ENCODE peak calls at places on chromosomes 6 and 20, in ten cellular contexts. K is stimulated activated CD8-positive, alpha-beta memory T cell treated with anti-CD3 and anti-CD28 coated beads, Interleukin-4, amount 100 ng/mL, for 1 hour; B is AG08395; N is dermis blood vessel endothelial cell; F is NCI-H2029 treated with DMSO at 0.1 percent for 48 hours; W is CD4-positive, alpha-beta T cell; M is cardiac fibroblast; P is naive thymus-derived CD8-positive, alpha-beta T cell; Z is PC-3; G is RWPE2. I is an unnamed sample.

GRCh38 chr6:111918825-111919224 is 45.6 kb upstream of the FYN start:
- DNase-seq in K (no peak), B (peak; percentile 90), N (no peak), F (no peak), W (no peak), M (peak; percentile 50), P (no peak), Z (no peak), G (no peak), I (no peak)

GRCh38 chr20:13302647-13303425 is 81.8 kb downstream of the ISM1 start:
- DNase-seq in K (no peak), B (peak; percentile 52), N (peak; percentile 58), F (peak; percentile 32), W (peak; percentile 21), M (peak; percentile 32), P (no peak), Z (peak; percentile 73), G (no peak), I (peak; percentile 45)

GRCh38 chr20:24701027-24701426 is 231.6 kb downstream of the SYNDIG1 start:
- DNase-seq in K (no peak), B (no peak), N (no peak), F (no peak), W (no peak), M (no peak), P (no peak), Z (no peak), G (no peak), I (no peak)

GRCh38 chr20:53693265-53693871 is 99.7 kb upstream of the ZNF217 start:
- DNase-seq in K (no peak), B (no peak), N (no peak), F (no peak), W (no peak), M (no peak), P (no peak), Z (no peak), G (no peak), I (no peak)

GRCh38 chr6:136014454-136015421 is 163.2 kb downstream of the PDE7B start:
- DNase-seq in K (no peak), B (peak; percentile 80), N (no peak), F (no peak), W (no peak), M (peak; percentile 99), P (no peak), Z (peak; percentile 78), G (no peak), I (no peak)

GRCh38 chr6:4169028-4169789 is 33.8 kb upstream of the ECI2 start:
- DNase-seq in K (no peak), B (peak; percentile 10), N (no peak), F (no peak), W (no peak), M (peak; percentile 11), P (no peak), Z (no peak), G (no peak), I (no peak)

GRCh38 chr20:22617160-22617559 is 32.8 kb upstream of the FOXA2 start:
- DNase-seq in K (no peak), B (no peak), N (no peak), F (peak; percentile 63), W (no peak), M (no peak), P (no peak), Z (peak; percentile 34), G (peak; percentile 61), I (peak; percentile 59)

GRCh38 chr20:56955673-56956072 is 310.8 kb downstream of the BMP7 start:
- DNase-seq in K (no peak), B (no peak), N (no peak), F (no peak), W (no peak), M (no peak), P (no peak), Z (no peak), G (no peak), I (no peak)

GRCh38 chr6:32637883-32638282 is 677 bp downstream of the HLA-DQA1 start:
- DNase-seq in K (no peak), B (no peak), N (no peak), F (no peak), W (no peak), M (no peak), P (no peak), Z (no peak), G (no peak), I (no peak)

GRCh38 chr6:107080036-107080435 is 35.3 kb downstream of the BEND3 start:
- DNase-seq in K (no peak), B (no peak), N (peak; percentile 23), F (no peak), W (no peak), M (no peak), P (no peak), Z (peak; percentile 5), G (no peak), I (no peak)

GRCh38 chr6:166776571-166776970 is 149.5 kb upstream of the RPS6KA2 start:
- DNase-seq in K (no peak), B (no peak), N (no peak), F (no peak), W (no peak), M (no peak), P (no peak), Z (no peak), G (no peak), I (no peak)

GRCh38 chr20:62908971-62909791 is 17.1 kb downstream of the DIDO1 start:
- DNase-seq in K (no peak), B (no peak), N (no peak), F (peak; percentile 24), W (no peak), M (no peak), P (no peak), Z (no peak), G (peak; percentile 78), I (no peak)

GRCh38 chr6:31356216-31356945 is 598 bp downstream of the HLA-B start:
- DNase-seq in K (no peak), B (no peak), N (peak; percentile 36), F (no peak), W (peak; percentile 25), M (no peak), P (peak; percentile 14), Z (peak; percentile 9), G (no peak), I (no peak)

GRCh38 chr20:20687319-20687718 is 25.1 kb downstream of the RALGAPA2 start:
- DNase-seq in K (no peak), B (no peak), N (no peak), F (no peak), W (no peak), M (no peak), P (no peak), Z (no peak), G (no peak), I (no peak)

GRCh38 chr20:1301031-1301529 is 27.9 kb downstream of the SDCBP2 start:
- DNase-seq in K (no peak), B (peak; percentile 73), N (peak; percentile 63), F (no peak), W (peak; percentile 39), M (peak; percentile 75), P (peak; percentile 40), Z (peak; percentile 74), G (no peak), I (peak; percentile 57)

GRCh38 chr6:35642471-35643161 is 46.1 kb downstream of the FKBP5 start:
- DNase-seq in K (no peak), B (no peak), N (no peak), F (no peak), W (peak; percentile 22), M (peak; percentile 38), P (peak; percentile 17), Z (no peak), G (no peak), I (no peak)

GRCh38 chr6:28218312-28219248 is 6.5 kb upstream of the ZSCAN9 start:
- DNase-seq in K (no peak), B (peak; percentile 82), N (peak; percentile 75), F (peak; percentile 56), W (no peak), M (peak; percentile 70), P (no peak), Z (peak; percentile 60), G (no peak), I (no peak)

GRCh38 chr20:43958626-43959025 is 44.0 kb downstream of the TOX2 start:
- DNase-seq in K (no peak), B (no peak), N (no peak), F (no peak), W (no peak), M (no peak), P (no peak), Z (no peak), G (peak; percentile 70), I (no peak)

GRCh38 chr6:28353981-28354676 is 4.4 kb downstream of the ZKSCAN3 start:
- DNase-seq in K (no peak), B (no peak), N (peak; percentile 94), F (peak; percentile 76), W (no peak), M (peak; percentile 73), P (no peak), Z (peak; percentile 95), G (no peak), I (peak; percentile 42)

GRCh38 chr6:4932506-4932903 is 71.3 kb downstream of the RPP40 start:
- DNase-seq in K (no peak), B (no peak), N (no peak), F (no peak), W (no peak), M (no peak), P (no peak), Z (no peak), G (no peak), I (no peak)

GRCh38 chr6:77463308-77463880 is at the start of gene HTR1B:
- DNase-seq in K (no peak), B (no peak), N (peak; percentile 50), F (no peak), W (no peak), M (no peak), P (no peak), Z (no peak), G (no peak), I (peak; percentile 34)

GRCh38 chr20:53365676-53366075 is 228.0 kb downstream of the ZNF217 start:
- DNase-seq in K (no peak), B (no peak), N (no peak), F (peak; percentile 48), W (no peak), M (no peak), P (no peak), Z (no peak), G (no peak), I (no peak)

GRCh38 chr6:33683051-33683571 is 28.4 kb downstream of the UQCC2 start:
- DNase-seq in K (no peak), B (no peak), N (no peak), F (no peak), W (peak; percentile 41), M (peak; percentile 10), P (peak; percentile 14), Z (no peak), G (peak; percentile 48), I (no peak)

GRCh38 chr6:63502165-63502564 is 70.1 kb upstream of the LOC128125822 start:
- DNase-seq in K (no peak), B (no peak), N (no peak), F (no peak), W (no peak), M (no peak), P (no peak), Z (peak; percentile 12), G (no peak), I (no peak)

GRCh38 chr6:81981812-81982211 is 229.3 kb upstream of the TENT5A start:
- DNase-seq in K (no peak), B (peak; percentile 62), N (peak; percentile 62), F (no peak), W (no peak), M (peak; percentile 74), P (no peak), Z (peak; percentile 83), G (no peak), I (peak; percentile 71)

GRCh38 chr6:68039641-68040311 is 595.3 kb upstream of the ADGRB3 start:
- DNase-seq in K (no peak), B (no peak), N (no peak), F (no peak), W (no peak), M (peak; percentile 24), P (no peak), Z (no peak), G (no peak), I (no peak)

GRCh38 chr6:150764638-150765456 is 100.7 kb upstream of the MTHFD1L start:
- DNase-seq in K (no peak), B (no peak), N (no peak), F (peak; percentile 2), W (no peak), M (no peak), P (no peak), Z (no peak), G (no peak), I (no peak)

GRCh38 chr6:7721654-7722053 is 4.2 kb upstream of the BMP6 start:
- DNase-seq in K (no peak), B (no peak), N (peak; percentile 70), F (no peak), W (no peak), M (peak; percentile 68), P (no peak), Z (peak; percentile 66), G (no peak), I (no peak)

I was measured in RWPE1.